ENCODE peak calls at places on chromosomes 2 and 18, in four cellular contexts. K is NCI-H1092 treated with DMSO at 0.1 percent for 48 hours, L is IMR-90, Y is small intestine. E is an unnamed sample.

GRCh38 chr2:126790987-126791780 is 107.5 kb upstream of the TEX51 start:
- DNase-seq in K (no peak), Y (no peak), L (no peak), E (no peak)

GRCh38 chr18:24585996-24586566 is 125.6 kb downstream of the HRH4 start:
- DNase-seq in Y (no peak), L (no peak), K (no peak), E (no peak)

GRCh38 chr2:146572598-146572997 is 1272.2 kb upstream of the ACVR2A start:
- DNase-seq in K (no peak), Y (no peak), L (peak), E (peak)

GRCh38 chr2:241950878-241951331 is 81.4 kb downstream of the RTP5 start:
- DNase-seq in K (peak), Y (peak), L (peak), E (peak)

GRCh38 chr2:34241905-34242740 is 643.0 kb upstream of the FAM98A start:
- DNase-seq in K (no peak), L (no peak), Y (peak), E (no peak)

GRCh38 chr2:136486115-136486514 is 279.2 kb upstream of the THSD7B start:
- DNase-seq in K (no peak), Y (no peak), L (no peak), E (no peak)

GRCh38 chr18:63997606-63998005 is 27.7 kb downstream of the SERPINB8 start:
- DNase-seq in Y (no peak), K (no peak), L (peak), E (peak)

GRCh38 chr2:227106845-227107759 is 56.9 kb downstream of the COL4A4 start:
- DNase-seq in Y (peak), L (peak), K (peak), E (peak)

GRCh38 chr18:7459851-7460774 is 107.0 kb upstream of the PTPRM start:
- DNase-seq in L (no peak), Y (no peak), K (no peak), E (no peak)

GRCh38 chr2:33678447-33678846 is 79.3 kb upstream of the FAM98A start:
- DNase-seq in K (no peak), Y (no peak), L (no peak), E (no peak)

GRCh38 chr2:85324639-85325465 is 2.9 kb downstream of the TGOLN2 start:
- DNase-seq in Y (peak), L (peak), K (no peak), E (peak)

GRCh38 chr2:48346124-48346536 is 183.8 kb upstream of the STON1 start:
- DNase-seq in K (no peak), Y (no peak), L (peak), E (peak)

GRCh38 chr2:46793423-46794416 is 121.9 kb downstream of the MCFD2 start:
- DNase-seq in Y (peak), L (no peak), K (no peak), E (no peak)

GRCh38 chr2:2756886-2757285 is 425.8 kb upstream of the MYT1L start:
- DNase-seq in L (no peak), K (no peak), Y (no peak), E (no peak)

GRCh38 chr2:46510596-46511177 is 31.3 kb downstream of the TMEM247 start:
- DNase-seq in L (no peak), Y (no peak), K (no peak), E (no peak)

GRCh38 chr2:204681412-204681811 is 136.1 kb downstream of the PARD3B start:
- DNase-seq in Y (no peak), K (no peak), L (peak), E (peak)

GRCh38 chr18:43279015-43279758 is 1.9 kb upstream of the SYT4 start:
- DNase-seq in K (peak), Y (no peak), L (no peak), E (no peak)

GRCh38 chr18:4468515-4468914 is 13.4 kb upstream of the DLGAP1 start:
- DNase-seq in K (no peak), L (no peak), Y (no peak), E (no peak)

GRCh38 chr2:198045227-198045626 is 240.8 kb downstream of the PLCL1 start:
- DNase-seq in K (no peak), L (no peak), Y (peak), E (no peak)

GRCh38 chr2:180625006-180625844 is 355.2 kb upstream of the UBE2E3 start:
- DNase-seq in L (peak), K (no peak), Y (no peak), E (peak)

GRCh38 chr2:235937936-235938335 is 230.2 kb downstream of the GBX2 start:
- DNase-seq in L (no peak), Y (no peak), K (no peak), E (no peak)

GRCh38 chr2:222733846-222734689 is 62.6 kb downstream of the MOGAT1 start:
- DNase-seq in K (no peak), Y (peak), L (no peak), E (peak)

GRCh38 chr2:121689356-121689755 is 40.1 kb upstream of the CLASP1 start:
- DNase-seq in Y (no peak), L (peak), K (peak), E (peak)

GRCh38 chr2:85477884-85478283 is 59.4 kb downstream of the SH2D6 start:
- DNase-seq in K (no peak), Y (no peak), L (no peak), E (no peak)

GRCh38 chr2:86274918-86275275 is 62.5 kb downstream of the REEP1 start:
- DNase-seq in Y (peak), K (peak), L (peak), E (peak)

GRCh38 chr2:126887506-126887905 is 11.2 kb upstream of the TEX51 start:
- DNase-seq in K (no peak), L (no peak), Y (no peak), E (no peak)

GRCh38 chr2:6372317-6372903 is 493.3 kb downstream of the CMPK2 start:
- DNase-seq in L (peak), K (no peak), Y (peak), E (peak)

GRCh38 chr2:182043021-182043420 is 57.4 kb downstream of the PPP1R1C start:
- DNase-seq in Y (no peak), L (no peak), K (no peak), E (no peak)

GRCh38 chr2:67209107-67209506 is 188.0 kb upstream of the ETAA1 start:
- DNase-seq in K (no peak), L (no peak), Y (no peak), E (no peak)

GRCh38 chr2:236632295-236633218 is 62.9 kb downstream of the ACKR3 start:
- DNase-seq in Y (no peak), L (no peak), K (no peak), E (no peak)

GRCh38 chr2:209960676-209961630 is 41.5 kb upstream of the RPE start:
- DNase-seq in Y (peak), L (peak), K (peak), E (peak)

GRCh38 chr18:58473071-58473470 is 155.8 kb downstream of the ALPK2 start:
- DNase-seq in L (peak), Y (no peak), K (no peak), E (no peak)

GRCh38 chr2:96694816-96695455 is 44.9 kb downstream of the LMAN2L start:
- DNase-seq in K (no peak), Y (no peak), L (no peak), E (no peak)

GRCh38 chr18:64110692-64111480 is 38.0 kb downstream of the LINC00305 start:
- DNase-seq in K (peak), Y (no peak), L (no peak), E (peak)

GRCh38 chr2:25666218-25666617 is 7.2 kb downstream of the DTNB start:
- DNase-seq in K (no peak), Y (no peak), L (no peak), E (no peak)

GRCh38 chr18:63016270-63016669 is 300.9 kb downstream of the PHLPP1 start:
- DNase-seq in Y (peak), K (peak), L (peak), E (peak)

GRCh38 chr18:24514439-24514838 is 54.0 kb downstream of the HRH4 start:
- DNase-seq in Y (peak), K (no peak), L (peak), E (peak)

GRCh38 chr2:62042400-62042799 is 136.9 kb downstream of the COMMD1 start:
- DNase-seq in K (no peak), L (no peak), Y (no peak), E (no peak)

GRCh38 chr2:185374878-185375277 is 363.7 kb upstream of the FSIP2 start:
- DNase-seq in L (no peak), K (no peak), Y (no peak), E (no peak)

E was measured in EL.